ENCODE peak calls at places on chromosomes 12 and 14, in eight cellular contexts. One of them, this sample, is unnamed.
A peak's percentile ranks its signal among the peaks of the same experiment; 100 is the strongest.

GRCh38 chr14:38409081-38409705 is 153.3 kb upstream of the CLEC14A start:
- DNase-seq in T1000: no peak
- DNase-seq in neural progenitor cell: no peak
- DNase-seq in NCI-H524 treated with DMSO at 0.1 percent for 48 hours: no peak
- DNase-seq in lower lobe of right lung: no peak
- DNase-seq in RCC 7860: no peak
- DNase-seq in ELR: no peak
- DNase-seq in OCI-LY7: no peak
- DNase-seq in this sample: no peak

GRCh38 chr12:94614288-94614721 is 36.1 kb downstream of the TMCC3 start:
- DNase-seq in T1000: peak; percentile 31
- DNase-seq in lower lobe of right lung: no peak
- DNase-seq in RCC 7860: peak; percentile 38
- DNase-seq in NCI-H524 treated with DMSO at 0.1 percent for 48 hours: no peak
- DNase-seq in OCI-LY7: no peak
- DNase-seq in neural progenitor cell: peak; percentile 85
- DNase-seq in ELR: peak; percentile 76
- DNase-seq in this sample: peak; percentile 76

GRCh38 chr14:93977790-93978581 is 1.6 kb upstream of the ASB2 start:
- DNase-seq in OCI-LY7: peak; percentile 86
- DNase-seq in lower lobe of right lung: no peak
- DNase-seq in RCC 7860: peak; percentile 70
- DNase-seq in neural progenitor cell: no peak
- DNase-seq in NCI-H524 treated with DMSO at 0.1 percent for 48 hours: no peak
- DNase-seq in T1000: no peak
- DNase-seq in ELR: no peak
- DNase-seq in this sample: peak; percentile 50

GRCh38 chr12:74770552-74770951 is 232.9 kb downstream of the ATXN7L3B start:
- DNase-seq in lower lobe of right lung: no peak
- DNase-seq in RCC 7860: no peak
- DNase-seq in T1000: no peak
- DNase-seq in ELR: no peak
- DNase-seq in NCI-H524 treated with DMSO at 0.1 percent for 48 hours: no peak
- DNase-seq in OCI-LY7: no peak
- DNase-seq in neural progenitor cell: no peak
- DNase-seq in this sample: no peak

GRCh38 chr12:12157424-12157823 is 86.7 kb downstream of the BCL2L14 start:
- DNase-seq in NCI-H524 treated with DMSO at 0.1 percent for 48 hours: no peak
- DNase-seq in neural progenitor cell: no peak
- DNase-seq in T1000: no peak
- DNase-seq in OCI-LY7: no peak
- DNase-seq in ELR: no peak
- DNase-seq in lower lobe of right lung: no peak
- DNase-seq in RCC 7860: no peak
- DNase-seq in this sample: no peak

GRCh38 chr14:96038920-96039632 is at the start of gene C14orf132:
- DNase-seq in ELR: peak; percentile 73
- DNase-seq in OCI-LY7: no peak
- DNase-seq in lower lobe of right lung: peak; percentile 79
- DNase-seq in T1000: peak; percentile 55
- DNase-seq in neural progenitor cell: peak; percentile 75
- DNase-seq in RCC 7860: no peak
- DNase-seq in NCI-H524 treated with DMSO at 0.1 percent for 48 hours: peak; percentile 37
- DNase-seq in this sample: peak; percentile 22

GRCh38 chr14:85531594-85532391 is 1.8 kb downstream of the FLRT2 start:
- DNase-seq in NCI-H524 treated with DMSO at 0.1 percent for 48 hours: peak; percentile 75
- DNase-seq in ELR: peak; percentile 89
- DNase-seq in RCC 7860: no peak
- DNase-seq in lower lobe of right lung: peak; percentile 51
- DNase-seq in neural progenitor cell: peak; percentile 67
- DNase-seq in T1000: peak; percentile 57
- DNase-seq in OCI-LY7: no peak
- DNase-seq in this sample: peak; percentile 55

GRCh38 chr12:116759783-116760581 is 21.9 kb downstream of the RNFT2 start:
- DNase-seq in RCC 7860: no peak
- DNase-seq in T1000: no peak
- DNase-seq in lower lobe of right lung: no peak
- DNase-seq in neural progenitor cell: no peak
- DNase-seq in ELR: no peak
- DNase-seq in OCI-LY7: no peak
- DNase-seq in NCI-H524 treated with DMSO at 0.1 percent for 48 hours: no peak
- DNase-seq in this sample: no peak

GRCh38 chr14:52797653-52798052 is 6.2 kb upstream of the GNPNAT1 start:
- DNase-seq in RCC 7860: no peak
- DNase-seq in OCI-LY7: no peak
- DNase-seq in ELR: no peak
- DNase-seq in NCI-H524 treated with DMSO at 0.1 percent for 48 hours: no peak
- DNase-seq in lower lobe of right lung: no peak
- DNase-seq in T1000: no peak
- DNase-seq in neural progenitor cell: no peak
- DNase-seq in this sample: no peak

GRCh38 chr14:102390064-102390463 is 27.3 kb downstream of the TECPR2 start:
- DNase-seq in RCC 7860: no peak
- DNase-seq in ELR: no peak
- DNase-seq in NCI-H524 treated with DMSO at 0.1 percent for 48 hours: no peak
- DNase-seq in lower lobe of right lung: no peak
- DNase-seq in T1000: no peak
- DNase-seq in OCI-LY7: no peak
- DNase-seq in neural progenitor cell: no peak
- DNase-seq in this sample: no peak

GRCh38 chr14:34794217-34794616 is 79.8 kb upstream of the CFL2 start:
- DNase-seq in ELR: no peak
- DNase-seq in T1000: no peak
- DNase-seq in NCI-H524 treated with DMSO at 0.1 percent for 48 hours: no peak
- DNase-seq in lower lobe of right lung: no peak
- DNase-seq in neural progenitor cell: no peak
- DNase-seq in OCI-LY7: no peak
- DNase-seq in RCC 7860: no peak
- DNase-seq in this sample: no peak

GRCh38 chr12:75315518-75315917 is 14.6 kb downstream of the CAPS2 start:
- DNase-seq in T1000: no peak
- DNase-seq in ELR: peak; percentile 92
- DNase-seq in lower lobe of right lung: no peak
- DNase-seq in neural progenitor cell: no peak
- DNase-seq in OCI-LY7: no peak
- DNase-seq in NCI-H524 treated with DMSO at 0.1 percent for 48 hours: no peak
- DNase-seq in RCC 7860: peak; percentile 31
- DNase-seq in this sample: peak; percentile 74

GRCh38 chr12:22321018-22321605 is 13.4 kb downstream of the ST8SIA1 start:
- DNase-seq in RCC 7860: no peak
- DNase-seq in ELR: no peak
- DNase-seq in T1000: no peak
- DNase-seq in OCI-LY7: no peak
- DNase-seq in NCI-H524 treated with DMSO at 0.1 percent for 48 hours: no peak
- DNase-seq in lower lobe of right lung: no peak
- DNase-seq in neural progenitor cell: no peak
- DNase-seq in this sample: no peak

GRCh38 chr12:102879144-102879763 is 37.8 kb downstream of the PAH start:
- DNase-seq in RCC 7860: peak; percentile 58
- DNase-seq in ELR: peak; percentile 77
- DNase-seq in neural progenitor cell: peak; percentile 86
- DNase-seq in OCI-LY7: peak; percentile 52
- DNase-seq in T1000: peak; percentile 27
- DNase-seq in lower lobe of right lung: peak; percentile 52
- DNase-seq in NCI-H524 treated with DMSO at 0.1 percent for 48 hours: peak; percentile 54
- DNase-seq in this sample: peak; percentile 88

GRCh38 chr12:81329088-81329487 is 251.2 kb downstream of the ACSS3 start:
- DNase-seq in RCC 7860: no peak
- DNase-seq in OCI-LY7: peak; percentile 17
- DNase-seq in T1000: no peak
- DNase-seq in neural progenitor cell: peak; percentile 39
- DNase-seq in NCI-H524 treated with DMSO at 0.1 percent for 48 hours: no peak
- DNase-seq in lower lobe of right lung: no peak
- DNase-seq in ELR: peak; percentile 30
- DNase-seq in this sample: peak; percentile 48

GRCh38 chr12:120215357-120215735 is 14.4 kb upstream of the RPLP0 start:
- DNase-seq in lower lobe of right lung: no peak
- DNase-seq in NCI-H524 treated with DMSO at 0.1 percent for 48 hours: no peak
- DNase-seq in RCC 7860: no peak
- DNase-seq in T1000: no peak
- DNase-seq in OCI-LY7: no peak
- DNase-seq in ELR: no peak
- DNase-seq in neural progenitor cell: no peak
- DNase-seq in this sample: no peak

GRCh38 chr12:69044887-69045286 is 111.9 kb upstream of the CPM start:
- DNase-seq in ELR: no peak
- DNase-seq in neural progenitor cell: no peak
- DNase-seq in NCI-H524 treated with DMSO at 0.1 percent for 48 hours: no peak
- DNase-seq in T1000: no peak
- DNase-seq in RCC 7860: no peak
- DNase-seq in lower lobe of right lung: no peak
- DNase-seq in OCI-LY7: no peak
- DNase-seq in this sample: peak; percentile 58

GRCh38 chr14:38735006-38735405 is 368.0 kb downstream of the SEC23A start:
- DNase-seq in NCI-H524 treated with DMSO at 0.1 percent for 48 hours: no peak
- DNase-seq in lower lobe of right lung: no peak
- DNase-seq in T1000: no peak
- DNase-seq in ELR: no peak
- DNase-seq in OCI-LY7: no peak
- DNase-seq in RCC 7860: no peak
- DNase-seq in neural progenitor cell: no peak
- DNase-seq in this sample: no peak

GRCh38 chr12:124303579-124304313 is 8.9 kb downstream of the RFLNA start:
- DNase-seq in lower lobe of right lung: peak; percentile 44
- DNase-seq in ELR: no peak
- DNase-seq in OCI-LY7: no peak
- DNase-seq in NCI-H524 treated with DMSO at 0.1 percent for 48 hours: no peak
- DNase-seq in RCC 7860: no peak
- DNase-seq in T1000: no peak
- DNase-seq in neural progenitor cell: no peak
- DNase-seq in this sample: no peak

GRCh38 chr12:98758331-98758730 is 113.2 kb downstream of the APAF1 start:
- DNase-seq in T1000: no peak
- DNase-seq in OCI-LY7: no peak
- DNase-seq in NCI-H524 treated with DMSO at 0.1 percent for 48 hours: no peak
- DNase-seq in neural progenitor cell: no peak
- DNase-seq in lower lobe of right lung: no peak
- DNase-seq in ELR: no peak
- DNase-seq in RCC 7860: no peak
- DNase-seq in this sample: no peak

GRCh38 chr14:88326352-88327103 is 3.5 kb upstream of the KCNK10 start:
- DNase-seq in NCI-H524 treated with DMSO at 0.1 percent for 48 hours: no peak
- DNase-seq in OCI-LY7: no peak
- DNase-seq in RCC 7860: no peak
- DNase-seq in T1000: no peak
- DNase-seq in neural progenitor cell: peak; percentile 57
- DNase-seq in ELR: no peak
- DNase-seq in lower lobe of right lung: no peak
- DNase-seq in this sample: no peak

GRCh38 chr14:94394025-94394493 is 5.7 kb upstream of the SERPINA1 start:
- DNase-seq in RCC 7860: no peak
- DNase-seq in T1000: no peak
- DNase-seq in lower lobe of right lung: no peak
- DNase-seq in OCI-LY7: no peak
- DNase-seq in neural progenitor cell: no peak
- DNase-seq in ELR: no peak
- DNase-seq in NCI-H524 treated with DMSO at 0.1 percent for 48 hours: no peak
- DNase-seq in this sample: peak; percentile 54

GRCh38 chr14:99176156-99176945 is 95.6 kb downstream of the BCL11B start:
- DNase-seq in OCI-LY7: no peak
- DNase-seq in neural progenitor cell: no peak
- DNase-seq in NCI-H524 treated with DMSO at 0.1 percent for 48 hours: no peak
- DNase-seq in T1000: no peak
- DNase-seq in RCC 7860: no peak
- DNase-seq in ELR: no peak
- DNase-seq in lower lobe of right lung: no peak
- DNase-seq in this sample: no peak

GRCh38 chr12:48021485-48022179 is 17.4 kb upstream of the COL2A1 start:
- DNase-seq in NCI-H524 treated with DMSO at 0.1 percent for 48 hours: no peak
- DNase-seq in T1000: peak; percentile 80
- DNase-seq in lower lobe of right lung: no peak
- DNase-seq in neural progenitor cell: peak; percentile 60
- DNase-seq in RCC 7860: no peak
- DNase-seq in OCI-LY7: no peak
- DNase-seq in ELR: peak; percentile 62
- DNase-seq in this sample: peak; percentile 16

GRCh38 chr14:69560826-69561225 is 13.8 kb downstream of the CCDC177 start:
- DNase-seq in neural progenitor cell: no peak
- DNase-seq in T1000: no peak
- DNase-seq in NCI-H524 treated with DMSO at 0.1 percent for 48 hours: no peak
- DNase-seq in OCI-LY7: no peak
- DNase-seq in RCC 7860: no peak
- DNase-seq in lower lobe of right lung: no peak
- DNase-seq in ELR: no peak
- DNase-seq in this sample: no peak

GRCh38 chr14:89578048-89578619 is 161.1 kb upstream of the FOXN3 start:
- DNase-seq in NCI-H524 treated with DMSO at 0.1 percent for 48 hours: no peak
- DNase-seq in T1000: no peak
- DNase-seq in neural progenitor cell: no peak
- DNase-seq in RCC 7860: no peak
- DNase-seq in OCI-LY7: no peak
- DNase-seq in ELR: no peak
- DNase-seq in lower lobe of right lung: no peak
- DNase-seq in this sample: no peak

GRCh38 chr14:72788972-72789728 is 104.8 kb downstream of the DPF3 start:
- DNase-seq in ELR: no peak
- DNase-seq in T1000: no peak
- DNase-seq in RCC 7860: no peak
- DNase-seq in neural progenitor cell: no peak
- DNase-seq in NCI-H524 treated with DMSO at 0.1 percent for 48 hours: peak; percentile 47
- DNase-seq in lower lobe of right lung: no peak
- DNase-seq in OCI-LY7: no peak
- DNase-seq in this sample: no peak